ENCODE peak calls at places on chromosome 12, in nine cellular contexts. N is activated naive CD8-positive, alpha-beta T cell treated with anti-CD3 and anti-CD28 coated beads, Interleukin-2, amount 50 U/mL, for 24 hours; X is C1 segment of cervical spinal cord; P is stimulated activated CD4-positive, alpha-beta T cell treated with anti-CD3 and anti-CD28 coated beads, TNF-alpha, amount 100 ng/mL, for 1 hour; D is WTC11; F is stimulated activated naive CD4-positive, alpha-beta T cell; G is left lung; W is G401; L is uterus. J is an unnamed sample.

GRCh38 chr12:2879853-2880252 is 2.8 kb downstream of the RHNO1 start:
- DNase-seq in N (no peak), X (no peak), P (no peak), D (no peak), F (no peak), G (no peak), W (no peak), L (no peak), J (no peak)

GRCh38 chr12:26346748-26347147 is 151.4 kb downstream of the SSPN start:
- DNase-seq in N (no peak), X (no peak), P (no peak), D (no peak), F (no peak), G (no peak), W (no peak), L (no peak), J (no peak)

GRCh38 chr12:64691793-64692583 is 67.2 kb downstream of the GNS start:
- DNase-seq in N (no peak), X (no peak), P (no peak), D (no peak), F (no peak), G (no peak), W (no peak), L (no peak), J (no peak)

GRCh38 chr12:124995200-124995961 is 1.9 kb downstream of the BRI3BP start:
- DNase-seq in N (no peak), X (peak; percentile 8), P (no peak), D (no peak), F (no peak), G (no peak), W (peak; percentile 14), L (no peak), J (no peak)

GRCh38 chr12:43278268-43278832 is 273.7 kb downstream of the ADAMTS20 start:
- DNase-seq in N (no peak), X (no peak), P (no peak), D (no peak), F (no peak), G (no peak), W (no peak), L (no peak), J (no peak)

GRCh38 chr12:67989184-67989965 is at the start of gene IFNG-AS1:
- DNase-seq in N (no peak), X (no peak), P (no peak), D (no peak), F (no peak), G (no peak), W (no peak), L (no peak), J (no peak)

GRCh38 chr12:80834724-80835123 is 103.0 kb downstream of the LIN7A start:
- DNase-seq in N (no peak), X (no peak), P (no peak), D (no peak), F (no peak), G (no peak), W (no peak), L (no peak), J (no peak)

GRCh38 chr12:110846615-110847566 is at the start of gene CCDC63:
- DNase-seq in N (peak; percentile 38), X (peak; percentile 6), P (no peak), D (peak; percentile 77), F (peak; percentile 1), G (peak; percentile 47), W (no peak), L (peak; percentile 44), J (peak; percentile 1)

GRCh38 chr12:49518914-49519573 is 19.8 kb upstream of the KCNH3 start:
- DNase-seq in N (no peak), X (no peak), P (no peak), D (no peak), F (no peak), G (no peak), W (no peak), L (no peak), J (no peak)

GRCh38 chr12:80939231-80939950 is 1.7 kb upstream of the LIN7A start:
- DNase-seq in N (no peak), X (no peak), P (no peak), D (no peak), F (no peak), G (no peak), W (no peak), L (no peak), J (no peak)

GRCh38 chr12:118315821-118316220 is 56.9 kb downstream of the TAOK3 start:
- DNase-seq in N (no peak), X (no peak), P (no peak), D (no peak), F (no peak), G (no peak), W (no peak), L (no peak), J (no peak)

GRCh38 chr12:51773145-51773869 is 75.2 kb downstream of the FIGNL2 start:
- DNase-seq in N (no peak), X (no peak), P (no peak), D (no peak), F (no peak), G (no peak), W (no peak), L (no peak), J (no peak)

GRCh38 chr12:113244015-113244983 is 23.0 kb downstream of the TPCN1 start:
- DNase-seq in N (no peak), X (peak; percentile 82), P (no peak), D (no peak), F (no peak), G (no peak), W (peak; percentile 95), L (peak; percentile 63), J (peak; percentile 39)

GRCh38 chr12:58915634-58916033 is 4.7 kb downstream of the LRIG3 start:
- DNase-seq in N (no peak), X (no peak), P (no peak), D (no peak), F (no peak), G (peak; percentile 41), W (no peak), L (peak; percentile 58), J (no peak)

GRCh38 chr12:67593041-67593870 is 55.3 kb upstream of the DYRK2 start:
- DNase-seq in N (no peak), X (no peak), P (no peak), D (no peak), F (no peak), G (peak; percentile 34), W (no peak), L (no peak), J (no peak)

GRCh38 chr12:121996945-121997612 is 24.6 kb upstream of the BCL7A start:
- DNase-seq in N (no peak), X (no peak), P (no peak), D (no peak), F (no peak), G (no peak), W (no peak), L (no peak), J (no peak)

GRCh38 chr12:105330938-105331804 is 680 bp downstream of the C12orf75 start:
- DNase-seq in N (peak; percentile 45), X (peak; percentile 12), P (peak; percentile 12), D (peak; percentile 25), F (peak; percentile 36), G (peak; percentile 35), W (peak; percentile 12), L (peak; percentile 27), J (peak; percentile 25)

GRCh38 chr12:74890237-74890599 is 319.4 kb downstream of the KCNC2 start:
- DNase-seq in N (no peak), X (no peak), P (no peak), D (no peak), F (no peak), G (no peak), W (peak; percentile 6), L (no peak), J (no peak)

GRCh38 chr12:16369156-16369555 is 21.7 kb downstream of the MGST1 start:
- DNase-seq in N (no peak), X (no peak), P (no peak), D (no peak), F (no peak), G (no peak), W (no peak), L (no peak), J (no peak)

GRCh38 chr12:57593187-57593586 is 2.2 kb downstream of the PIP4K2C start:
- DNase-seq in N (no peak), X (no peak), P (no peak), D (no peak), F (no peak), G (no peak), W (no peak), L (no peak), J (no peak)

GRCh38 chr12:23540572-23540971 is 408.9 kb downstream of the SOX5 start:
- DNase-seq in N (no peak), X (no peak), P (no peak), D (no peak), F (no peak), G (no peak), W (no peak), L (no peak), J (no peak)

GRCh38 chr12:53065975-53066593 is 13.1 kb downstream of the SPRYD3 start:
- DNase-seq in N (peak; percentile 78), X (peak; percentile 71), P (peak; percentile 60), D (peak; percentile 87), F (peak; percentile 56), G (peak; percentile 74), W (peak; percentile 75), L (peak; percentile 87), J (no peak)

GRCh38 chr12:24226745-24227350 is 277.4 kb upstream of the SOX5 start:
- DNase-seq in N (no peak), X (no peak), P (no peak), D (no peak), F (no peak), G (peak; percentile 44), W (no peak), L (no peak), J (peak; percentile 26)

GRCh38 chr12:99619389-99620158 is 28.0 kb upstream of the GARIN6 start:
- DNase-seq in N (peak; percentile 1), X (no peak), P (no peak), D (peak; percentile 49), F (no peak), G (no peak), W (no peak), L (no peak), J (no peak)

GRCh38 chr12:57864811-57865751 is 18.6 kb upstream of the CTDSP2 start:
- DNase-seq in N (peak; percentile 69), X (peak; percentile 39), P (peak; percentile 43), D (peak; percentile 74), F (peak; percentile 19), G (peak; percentile 81), W (peak; percentile 70), L (peak; percentile 89), J (no peak)

GRCh38 chr12:54009171-54010052 is 627 bp downstream of the HOXC8 start:
- DNase-seq in N (no peak), X (no peak), P (no peak), D (no peak), F (no peak), G (no peak), W (no peak), L (no peak), J (no peak)